ENCODE peak calls at places on chromosomes 3 and 15, in four cellular contexts. F is A549, X is PC-3, I is right lobe of liver. D is an unnamed sample.
A peak's percentile ranks its signal among the peaks of the same experiment; 100 is the strongest.

GRCh38 chr15:76177491-76178040 is 117.8 kb downstream of the TMEM266 start:
- DNase-seq in I (no peak), F (peak; percentile 52), X (peak; percentile 23), D (no peak)

GRCh38 chr15:62545392-62546227 is 380.5 kb upstream of the C2CD4B start:
- DNase-seq in X (peak; percentile 30), I (peak; percentile 27), F (no peak), D (no peak)

GRCh38 chr3:66441124-66441523 is 59.7 kb downstream of the LRIG1 start:
- DNase-seq in X (peak; percentile 34), I (no peak), F (no peak), D (no peak)

GRCh38 chr3:196163687-196164493 is 47.3 kb downstream of the ZDHHC19 start:
- DNase-seq in I (no peak), X (no peak), F (no peak), D (no peak)

GRCh38 chr3:160686955-160687535 is 10.1 kb downstream of the ARL14 start:
- DNase-seq in I (no peak), F (no peak), X (peak; percentile 59), D (no peak)

GRCh38 chr3:124636863-124637296 is 93.4 kb upstream of the UMPS start:
- DNase-seq in I (no peak), X (no peak), F (no peak), D (no peak)

GRCh38 chr3:124982855-124983254 is 48.3 kb upstream of the MUC13 start:
- DNase-seq in I (no peak), X (no peak), F (no peak), D (no peak)

GRCh38 chr3:143068059-143068458 is 51.5 kb upstream of the CHST2 start:
- DNase-seq in F (no peak), I (no peak), X (no peak), D (no peak)

GRCh38 chr15:85494035-85494793 is 113.8 kb downstream of the AKAP13 start:
- DNase-seq in X (peak; percentile 95), I (no peak), F (peak; percentile 92), D (no peak)

GRCh38 chr15:70299931-70300858 is 202.5 kb upstream of the TLE3 start:
- DNase-seq in I (no peak), X (no peak), F (no peak), D (no peak)

GRCh38 chr15:97114900-97115763 is 784.6 kb downstream of the NR2F2 start:
- DNase-seq in X (no peak), F (no peak), I (no peak), D (no peak)

GRCh38 chr3:8982509-8982908 is 19.2 kb upstream of the RAD18 start:
- DNase-seq in F (no peak), I (no peak), X (no peak), D (no peak)

GRCh38 chr15:83284563-83285283 is at the start of gene BNC1:
- DNase-seq in I (no peak), X (no peak), F (no peak), D (no peak)

GRCh38 chr15:60399246-60399915 is 1.6 kb upstream of the ANXA2 start:
- DNase-seq in F (no peak), I (no peak), X (no peak), D (no peak)

GRCh38 chr3:140023616-140024530 is 88.9 kb downstream of the CLSTN2 start:
- DNase-seq in I (no peak), X (no peak), F (no peak), D (no peak)

GRCh38 chr15:95368211-95368610 is 962.3 kb upstream of the NR2F2 start:
- DNase-seq in I (no peak), F (no peak), X (no peak), D (no peak)
- H3K27ac ChIP-seq in I (no peak overlapping the region), F (no peak overlapping the region), X (no peak overlapping the region), D (no peak overlapping the region)

GRCh38 chr3:149466192-149466591 is 8.3 kb upstream of the TM4SF4 start:
- DNase-seq in I (no peak), X (peak; percentile 45), F (no peak), D (no peak)
- H3K27ac ChIP-seq in I (no peak overlapping the region), X (no peak overlapping the region), F (no peak overlapping the region), D (no peak overlapping the region)

GRCh38 chr3:103381286-103381685 is 946.5 kb downstream of the ZPLD1 start:
- DNase-seq in I (no peak), X (no peak), F (no peak), D (no peak)

GRCh38 chr3:103385991-103386390 is 951.2 kb downstream of the ZPLD1 start:
- DNase-seq in I (no peak), X (no peak), F (no peak), D (no peak)

GRCh38 chr3:103380391-103380790 is 945.6 kb downstream of the ZPLD1 start:
- DNase-seq in I (no peak), F (no peak), X (no peak), D (no peak)
- H3K27ac ChIP-seq in I (no peak overlapping the region), F (no peak overlapping the region), X (no peak overlapping the region), D (no peak overlapping the region)

GRCh38 chr3:138082085-138082991 is 33.1 kb downstream of the DZIP1L start:
- DNase-seq in X (peak; percentile 86), I (no peak), F (no peak), D (no peak)
- H3K27ac ChIP-seq in X (peak overlapping the region; percentile 100), I (no peak overlapping the region), F (peak overlapping the region; percentile 87), D (peak overlapping the region; percentile 59)

GRCh38 chr15:74454764-74455500 is 6.0 kb downstream of the UBL7 start:
- DNase-seq in X (no peak), I (no peak), F (no peak), D (no peak)
- H3K27ac ChIP-seq in X (no peak overlapping the region), I (no peak overlapping the region), F (no peak overlapping the region), D (no peak overlapping the region)

DNA sequence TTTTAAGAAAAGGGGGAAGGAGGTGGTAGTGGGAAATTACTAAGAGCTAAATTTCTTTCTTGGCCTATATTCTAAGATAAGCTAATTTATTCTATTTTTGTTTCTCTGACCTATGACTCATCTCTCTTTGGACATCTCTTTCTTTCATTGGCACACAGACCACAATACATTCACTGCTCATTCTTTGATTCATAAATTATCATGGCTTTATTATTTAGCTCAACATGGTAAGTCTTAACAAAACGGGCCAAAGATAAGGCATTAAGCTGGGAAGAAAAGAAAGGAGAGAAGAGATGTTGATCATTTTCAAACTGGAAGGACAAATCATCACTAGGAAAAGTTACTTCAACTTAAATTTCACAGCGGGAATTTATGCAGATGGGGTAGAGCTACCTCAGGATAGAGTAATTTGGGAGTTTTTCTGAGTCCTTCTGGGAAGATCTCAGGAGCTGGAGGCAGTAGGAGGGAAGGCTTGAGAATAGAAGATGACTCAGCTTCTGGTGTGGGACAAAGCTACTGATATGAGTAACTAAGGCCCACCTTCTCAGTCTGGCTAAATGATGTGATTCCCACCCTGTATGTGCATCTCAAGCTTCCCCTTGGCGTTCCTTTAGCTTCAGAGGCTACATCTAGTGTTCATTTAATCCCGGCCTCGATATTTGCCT is 7.5 kb upstream of the ALCAM start:
- DNase-seq in X (peak; percentile 67), F (no peak), I (no peak), D (no peak)
- H3K27ac ChIP-seq in X (peak overlapping the region; percentile 74), F (peak overlapping the region; percentile 45), I (no peak overlapping the region), D (no peak overlapping the region)

DNA sequence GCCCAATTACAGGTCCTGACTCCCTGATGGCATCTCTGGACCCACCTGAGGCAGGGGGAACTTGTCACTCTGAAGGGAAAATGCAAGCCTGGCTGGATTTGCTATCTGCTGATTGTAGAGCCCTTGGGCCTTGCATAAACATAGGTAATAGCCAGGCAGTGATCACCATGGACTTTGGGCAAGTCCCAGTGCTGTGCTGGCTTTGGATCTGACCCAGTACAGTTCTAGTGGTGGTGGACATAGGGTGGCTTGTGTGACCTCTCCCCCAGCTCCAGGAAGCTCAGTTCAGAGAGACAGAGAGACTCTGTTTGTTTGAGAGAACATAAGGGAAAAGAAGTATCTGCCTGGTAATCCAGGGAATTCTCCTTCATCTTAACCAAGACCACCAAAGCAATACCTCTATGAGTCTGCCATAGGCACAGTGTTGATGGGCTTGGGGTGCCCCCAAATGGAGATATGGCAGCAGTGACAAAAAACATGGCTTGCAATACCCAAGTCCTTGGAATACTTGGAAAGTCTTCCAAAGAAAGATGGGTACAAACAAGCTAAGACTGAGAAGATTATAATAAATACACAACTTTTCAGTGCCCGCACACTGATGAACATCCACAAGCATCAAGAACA is 348.5 kb downstream of the PYDC2 start:
- DNase-seq in X (no peak), I (peak; percentile 24), F (no peak), D (no peak)
- H3K27ac ChIP-seq in X (no peak overlapping the region), I (no peak overlapping the region), F (no peak overlapping the region), D (no peak overlapping the region)

DNA sequence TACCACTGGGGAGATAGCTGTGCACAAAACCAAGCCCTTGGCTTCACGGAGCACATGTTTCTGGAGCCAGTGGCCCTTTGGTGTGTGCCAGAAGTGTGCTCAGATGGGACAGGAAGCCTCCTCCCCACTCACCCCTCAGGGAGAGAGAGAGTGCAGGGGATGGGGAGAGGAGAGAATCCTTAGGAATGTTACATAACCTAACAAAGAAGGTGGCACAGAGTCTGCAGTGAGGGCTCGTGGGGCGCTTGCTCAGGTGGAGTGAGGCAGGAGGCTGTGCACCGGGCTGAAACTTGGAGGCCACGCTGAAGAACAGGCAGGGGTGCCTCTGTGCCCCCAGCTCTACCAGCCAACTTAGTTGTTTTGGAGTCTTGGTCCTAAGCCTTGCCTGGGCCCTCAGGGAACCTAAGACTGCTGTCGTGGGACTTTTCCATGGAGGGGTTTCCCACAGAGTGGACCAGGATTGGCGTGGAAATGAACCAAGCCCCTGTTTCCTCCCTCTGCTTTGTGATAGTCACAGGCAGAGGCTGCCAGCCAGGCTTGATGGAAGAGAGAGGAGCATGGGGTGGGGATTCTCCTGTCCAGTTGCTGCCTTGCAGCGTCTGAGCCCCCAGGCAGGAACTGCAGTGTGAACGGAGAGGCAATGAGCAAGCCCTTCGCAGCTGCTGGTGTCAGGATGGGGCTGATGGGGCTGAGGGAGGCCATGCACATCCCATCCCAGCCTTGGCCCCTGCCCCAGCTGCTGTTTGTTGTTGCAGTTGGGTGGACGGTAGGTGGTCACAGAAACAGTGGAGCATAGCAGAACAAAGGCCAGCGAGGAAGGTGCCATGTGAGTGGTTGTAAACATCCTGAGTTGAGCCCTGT is 32.7 kb downstream of the PDIA5 start:
- DNase-seq in X (no peak), F (no peak), I (no peak), D (no peak)
- H3K27ac ChIP-seq in X (no peak overlapping the region), F (no peak overlapping the region), I (no peak overlapping the region), D (no peak overlapping the region)

D was measured in pancreas.